ENCODE peak calls at places on chromosome 7, in six cellular contexts. H is sigmoid colon; Y is stimulated activated CD4-positive, alpha-beta T cell treated with anti-CD3 and anti-CD28 coated beads, TNF-alpha, amount 100 ng/mL, for 24 hours; Q is epithelial cell of prostate; S is WTC11; E is HTR-8/SVneo. W is an unnamed sample.

GRCh38 chr7:25326466-25327156 is 98.3 kb upstream of the NPVF start:
- DNase-seq in E (no peak), H (no peak), Y (no peak), Q (no peak), S (no peak), W (no peak)

GRCh38 chr7:146701166-146701565 is 584.6 kb downstream of the CNTNAP2 start:
- DNase-seq in Q (no peak), E (no peak), S (no peak), Y (no peak), H (no peak), W (peak)

GRCh38 chr7:84844771-84845170 is 342.1 kb downstream of the SEMA3D start:
- DNase-seq in S (no peak), E (no peak), Q (no peak), Y (no peak), H (no peak), W (no peak)

GRCh38 chr7:54252256-54253035 is 289.7 kb upstream of the VSTM2A start:
- DNase-seq in H (no peak), S (no peak), Y (no peak), Q (no peak), E (no peak), W (no peak)

GRCh38 chr7:17041324-17041723 is 159.5 kb upstream of the AGR3 start:
- DNase-seq in E (peak), Q (no peak), S (no peak), Y (no peak), H (no peak), W (peak)

GRCh38 chr7:64098-64521 is 128.3 kb upstream of the FAM20C start:
- DNase-seq in Y (no peak), H (peak), S (peak), Q (no peak), E (peak), W (peak)

GRCh38 chr7:46969303-46970130 is 612.4 kb downstream of the TNS3 start:
- DNase-seq in S (no peak), H (no peak), Q (peak), Y (no peak), E (no peak), W (no peak)

GRCh38 chr7:141649865-141650499 is 52.0 kb downstream of the DENND11 start:
- DNase-seq in S (peak), E (peak), Q (no peak), Y (peak), H (peak), W (peak)

GRCh38 chr7:40541336-40541735 is 406.5 kb downstream of the SUGCT start:
- DNase-seq in S (no peak), E (no peak), Y (no peak), Q (no peak), H (no peak), W (no peak)

GRCh38 chr7:95376632-95377380 is 19.4 kb downstream of the PON3 start:
- DNase-seq in S (no peak), E (no peak), Y (no peak), Q (no peak), H (no peak), W (no peak)

GRCh38 chr7:134154581-134155130 is 27.5 kb downstream of the LRGUK start:
- DNase-seq in Y (no peak), E (no peak), S (no peak), H (no peak), Q (no peak), W (no peak)

GRCh38 chr7:98613601-98614425 is 3.3 kb upstream of the NPTX2 start:
- DNase-seq in Q (no peak), H (no peak), Y (no peak), S (peak), E (no peak), W (peak)

GRCh38 chr7:67878808-67879207 is 882.2 kb downstream of the TYW1 start:
- DNase-seq in H (no peak), Y (no peak), S (no peak), Q (no peak), E (no peak), W (no peak)

GRCh38 chr7:117872565-117873055 is 631 bp downstream of the CTTNBP2 start:
- DNase-seq in E (no peak), Q (no peak), Y (no peak), S (peak), H (peak), W (peak)

GRCh38 chr7:74187915-74188675 is 13.9 kb downstream of the EIF4H start:
- DNase-seq in Y (no peak), S (no peak), E (no peak), Q (no peak), H (no peak), W (no peak)

GRCh38 chr7:114540291-114540690 is 125.7 kb downstream of the FOXP2 start:
- DNase-seq in Y (no peak), Q (no peak), S (no peak), H (no peak), E (no peak), W (no peak)